ENCODE peak calls at places on chromosomes 11 and 22, in four cellular contexts. R is activated naive CD4-positive, alpha-beta T cell treated with Interleukin-2 at 50 U/mL for 16 hours; O is activated CD4-positive, alpha-beta T cell treated with anti-CD3 and anti-CD28 coated beads for 4 hours; G is iPS-NIHi11. Q is an unnamed sample.
A peak's percentile ranks its signal among the peaks of the same experiment; 100 is the strongest.

GRCh38 chr22:46966846-46967245 is 204.4 kb downstream of the TBC1D22A start:
- DNase-seq in R (no peak), O (no peak), G (no peak), Q (no peak)

GRCh38 chr11:107999759-108000455 is 8.8 kb upstream of the CUL5 start:
- DNase-seq in R (peak; percentile 8), O (peak; percentile 11), G (peak; percentile 88), Q (no peak)

GRCh38 chr11:97234016-97234415 is 844.2 kb downstream of the JRKL start:
- DNase-seq in R (no peak), O (no peak), G (no peak), Q (no peak)

GRCh38 chr11:69500285-69501120 is 19.0 kb downstream of the LINC01488 start:
- DNase-seq in R (no peak), O (no peak), G (no peak), Q (no peak)

GRCh38 chr11:110092577-110093406 is at the start of gene ZC3H12C:
- DNase-seq in R (peak; percentile 35), O (no peak), G (peak; percentile 79), Q (peak; percentile 81)

GRCh38 chr22:37144180-37144554 is 5.5 kb downstream of the IL2RB start:
- DNase-seq in R (no peak), O (no peak), G (no peak), Q (no peak)

GRCh38 chr22:47591709-47592108 is 829.3 kb downstream of the TBC1D22A start:
- DNase-seq in R (no peak), O (no peak), G (no peak), Q (no peak)

GRCh38 chr22:40363059-40363458 is 7.3 kb upstream of the SGSM3 start:
- DNase-seq in R (no peak), O (no peak), G (no peak), Q (no peak)

GRCh38 chr11:1574256-1575242 is 2.5 kb upstream of the DUSP8 start:
- DNase-seq in R (peak; percentile 69), O (peak; percentile 49), G (peak; percentile 91), Q (peak; percentile 58)

GRCh38 chr22:36493690-36494110 is 12.3 kb upstream of the TXN2 start:
- DNase-seq in R (no peak), O (no peak), G (no peak), Q (peak; percentile 39)

GRCh38 chr11:11414996-11415395 is 61.9 kb upstream of the CSNK2A3 start:
- DNase-seq in R (no peak), O (no peak), G (no peak), Q (no peak)

GRCh38 chr11:116373107-116373506 is 399.7 kb downstream of the BUD13 start:
- DNase-seq in R (no peak), O (no peak), G (no peak), Q (no peak)

GRCh38 chr22:27192135-27192900 is 534.9 kb downstream of the MIAT start:
- DNase-seq in R (no peak), O (no peak), G (no peak), Q (no peak)

GRCh38 chr11:554824-555499 is 5.6 kb downstream of the LMNTD2 start:
- DNase-seq in R (peak; percentile 79), O (peak; percentile 80), G (peak; percentile 90), Q (peak; percentile 43)

GRCh38 chr11:117315285-117316196 is 515 bp downstream of the BACE1 start:
- DNase-seq in R (peak; percentile 9), O (no peak), G (no peak), Q (no peak)

GRCh38 chr22:33697640-33698039 is 222.6 kb downstream of the LARGE1 start:
- DNase-seq in R (no peak), O (no peak), G (no peak), Q (no peak)

GRCh38 chr11:10387209-10388083 is 67.6 kb upstream of the AMPD3 start:
- DNase-seq in R (no peak), O (no peak), G (no peak), Q (peak; percentile 61)

GRCh38 chr22:40578171-40578570 is 58.3 kb downstream of the MRTFA start:
- DNase-seq in R (no peak), O (no peak), G (no peak), Q (no peak)

GRCh38 chr11:76666408-76666807 is 4.1 kb downstream of the LRRC32 start:
- DNase-seq in R (no peak), O (no peak), G (peak; percentile 55), Q (peak; percentile 58)

GRCh38 chr11:71408826-71409225 is 39.4 kb downstream of the DHCR7 start:
- DNase-seq in R (no peak), O (no peak), G (no peak), Q (no peak)

GRCh38 chr11:96306933-96307747 is 35.9 kb downstream of the MAML2 start:
- DNase-seq in R (no peak), O (no peak), G (peak; percentile 35), Q (peak; percentile 44)

GRCh38 chr22:50507421-50507990 is at the start of gene LMF2:
- DNase-seq in R (peak; percentile 93), O (peak; percentile 94), G (peak; percentile 99), Q (peak; percentile 90)

GRCh38 chr11:30586251-30587144 is at the start of gene MPPED2:
- DNase-seq in R (no peak), O (no peak), G (peak; percentile 83), Q (peak; percentile 49)

GRCh38 chr22:30905696-30906341 is 62.8 kb downstream of the MORC2 start:
- DNase-seq in R (no peak), O (no peak), G (no peak), Q (no peak)

GRCh38 chr11:28701760-28702449 is 593.7 kb downstream of the METTL15 start:
- DNase-seq in R (no peak), O (no peak), G (no peak), Q (no peak)

GRCh38 chr22:29751669-29752068 is 15.1 kb downstream of the ZMAT5 start:
- DNase-seq in R (no peak), O (no peak), G (no peak), Q (no peak)

GRCh38 chr22:25558341-25558740 is 6.1 kb upstream of the GRK3 start:
- DNase-seq in R (no peak), O (no peak), G (no peak), Q (no peak)

GRCh38 chr11:18612394-18612793 is 12.8 kb downstream of the MISFA start:
- DNase-seq in R (no peak), O (no peak), G (no peak), Q (no peak)

GRCh38 chr11:100908746-100909145 is 220.9 kb downstream of the PGR start:
- DNase-seq in R (no peak), O (no peak), G (no peak), Q (no peak)

GRCh38 chr11:15117751-15118150 is 3.0 kb downstream of the INSC start:
- DNase-seq in R (no peak), O (no peak), G (no peak), Q (no peak)

Q was measured in left ventricle myocardium inferior.